ENCODE peak calls at places on chromosomes 12 and 14, in nine cellular contexts. D is mucosa of descending colon, E is RWPE1, L is left ventricle myocardium inferior, V is Peyer's patch, O is AG10803, S is cardiac muscle cell, K is astrocyte of the spinal cord, R is fibroblast of the aortic adventitia. F is an unnamed sample.

GRCh38 chr12:3246253-3246652 is 169.1 kb downstream of the TSPAN9 start:
- DNase-seq in K (no peak), S (no peak), V (no peak), E (no peak), R (no peak), O (no peak), L (no peak), D (no peak), F (no peak)

GRCh38 chr14:100890451-100890850 is 13.1 kb downstream of the RTL1 start:
- DNase-seq in R (no peak), O (no peak), L (peak; percentile 3), D (no peak), V (peak; percentile 24), K (no peak), S (no peak), E (no peak), F (no peak)

GRCh38 chr14:92703516-92703915 is 44.9 kb downstream of the LGMN start:
- DNase-seq in O (no peak), E (no peak), K (no peak), D (no peak), L (no peak), S (no peak), R (no peak), V (no peak), F (no peak)

GRCh38 chr12:46677749-46678148 is 148.0 kb downstream of the SLC38A4 start:
- DNase-seq in R (peak; percentile 70), S (peak; percentile 63), D (no peak), E (peak; percentile 52), L (no peak), K (peak; percentile 55), O (peak; percentile 29), V (no peak), F (no peak)

GRCh38 chr12:132075026-132075713 is 68.9 kb downstream of the DDX51 start:
- DNase-seq in V (no peak), O (no peak), K (no peak), R (no peak), E (no peak), D (no peak), L (no peak), S (no peak), F (no peak)

GRCh38 chr12:89574736-89575208 is 48.9 kb upstream of the POC1B start:
- DNase-seq in S (peak; percentile 87), K (peak; percentile 80), E (no peak), R (peak; percentile 57), O (peak; percentile 91), V (no peak), D (no peak), L (no peak), F (no peak)

GRCh38 chr14:95518045-95518751 is 1.7 kb upstream of the SYNE3 start:
- DNase-seq in D (no peak), O (peak; percentile 44), L (no peak), R (peak; percentile 90), K (peak; percentile 33), V (peak; percentile 47), S (peak; percentile 74), E (no peak), F (no peak)

GRCh38 chr14:32358781-32359180 is 29.7 kb downstream of the AKAP6 start:
- DNase-seq in R (no peak), D (no peak), K (no peak), O (no peak), E (no peak), S (no peak), L (no peak), V (no peak), F (no peak)

GRCh38 chr12:52181757-52182156 is 10.1 kb downstream of the KRT80 start:
- DNase-seq in D (no peak), K (peak; percentile 92), R (peak; percentile 58), S (peak; percentile 73), L (no peak), V (no peak), E (peak; percentile 67), O (peak; percentile 73), F (no peak)

GRCh38 chr12:17992002-17992656 is 97.9 kb downstream of the RERGL start:
- DNase-seq in L (no peak), V (no peak), E (peak; percentile 17), R (peak; percentile 57), D (no peak), O (peak; percentile 55), K (peak; percentile 54), S (peak; percentile 46), F (peak; percentile 61)

GRCh38 chr14:60508707-60509437 is at the start of gene SIX6:
- DNase-seq in S (peak; percentile 20), K (no peak), R (no peak), O (peak; percentile 6), V (no peak), E (peak; percentile 16), L (no peak), D (no peak), F (peak; percentile 68)

GRCh38 chr14:102187044-102187443 is 47.3 kb downstream of the WDR20 start:
- DNase-seq in E (peak; percentile 69), D (no peak), O (peak; percentile 84), R (peak; percentile 88), L (no peak), V (no peak), K (peak; percentile 89), S (peak; percentile 80), F (no peak)

GRCh38 chr14:32256606-32257005 is 53.5 kb upstream of the RNU6-8 start:
- DNase-seq in R (peak; percentile 44), D (no peak), S (no peak), E (no peak), L (no peak), V (no peak), O (peak; percentile 53), K (peak; percentile 24), F (no peak)

GRCh38 chr12:52394836-52395405 is 9.5 kb upstream of the KRT84 start:
- DNase-seq in D (no peak), V (no peak), O (no peak), R (no peak), S (no peak), L (no peak), K (no peak), E (no peak), F (no peak)

GRCh38 chr12:74922642-74923041 is 287.0 kb downstream of the KCNC2 start:
- DNase-seq in O (no peak), E (no peak), R (no peak), S (no peak), L (no peak), D (no peak), V (no peak), K (no peak), F (no peak)

GRCh38 chr12:108129017-108129812 is at the start of gene WSCD2:
- DNase-seq in O (peak; percentile 20), V (peak; percentile 52), S (peak; percentile 11), L (peak; percentile 24), R (no peak), E (peak; percentile 5), D (no peak), K (peak; percentile 1), F (peak; percentile 74)

GRCh38 chr12:117231750-117232149 is 41.5 kb upstream of the FBXO21 start:
- DNase-seq in L (no peak), O (no peak), D (no peak), S (no peak), R (no peak), V (no peak), K (no peak), E (no peak), F (no peak)

GRCh38 chr12:129325566-129325965 is 472.3 kb downstream of the GLT1D1 start:
- DNase-seq in S (no peak), D (no peak), V (no peak), E (no peak), K (no peak), R (no peak), L (no peak), O (no peak), F (no peak)

GRCh38 chr12:5513406-5513805 is 81.5 kb downstream of the NTF3 start:
- DNase-seq in K (no peak), S (no peak), O (no peak), R (no peak), L (no peak), D (no peak), V (no peak), E (no peak), F (no peak)
- TF ChIP-seq CTCF in K (no peak), S (no peak), O (no peak), R (no peak), L (no peak), D (no peak), V (no peak), E (no peak), F (no peak)

DNA sequence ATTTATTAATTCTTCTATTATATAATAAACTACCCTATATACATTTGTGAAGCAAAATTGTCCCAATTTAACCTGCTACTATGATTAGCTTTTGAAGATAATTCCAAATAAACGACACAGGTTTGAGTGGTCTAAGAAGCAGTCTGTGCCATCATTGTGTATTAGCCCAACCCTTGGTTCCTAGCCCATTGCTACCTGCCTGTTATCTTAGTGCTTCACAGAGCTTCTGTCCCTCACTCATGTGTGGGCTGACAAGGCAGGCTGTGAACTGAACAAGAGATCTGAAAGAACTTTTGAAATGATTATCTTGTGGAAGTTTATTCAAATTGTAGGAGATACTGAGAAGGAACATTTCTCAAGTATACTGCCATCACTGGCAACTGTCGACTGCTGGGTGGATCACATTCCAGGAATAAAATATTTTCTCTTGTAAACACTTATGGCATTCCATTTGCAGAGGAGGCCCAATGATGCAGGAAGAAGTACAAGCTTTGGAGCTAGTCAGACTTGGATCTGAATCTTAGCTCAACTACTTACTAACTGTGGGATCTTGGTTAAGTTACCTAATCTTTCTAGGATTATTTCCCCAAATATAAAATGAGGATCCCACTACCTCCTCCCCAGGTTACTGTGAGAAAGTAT is 7.8 kb upstream of the MTERF2 start:
- DNase-seq in O (peak; percentile 79), R (peak; percentile 76), V (no peak), K (no peak), D (no peak), E (no peak), S (peak; percentile 52), L (no peak), F (no peak)
- TF ChIP-seq CTCF in O (no peak), R (no peak), V (no peak), K (no peak), D (no peak), E (no peak), S (no peak), L (no peak), F (no peak)

GRCh38 chr12:100827901-100828520 is 33.4 kb downstream of the ANO4 start:
- DNase-seq in E (peak; percentile 41), K (peak; percentile 54), V (no peak), R (peak; percentile 67), L (no peak), S (peak; percentile 67), O (peak; percentile 50), D (no peak), F (peak; percentile 46)
- TF ChIP-seq CTCF in E (peak; percentile 61), K (peak; percentile 77), V (no peak), R (peak; percentile 87), L (peak; percentile 17), S (peak; percentile 81), O (peak; percentile 78), D (peak; percentile 27), F (peak; percentile 86)

GRCh38 chr12:113226696-113227095 is 5.4 kb downstream of the TPCN1 start:
- DNase-seq in K (no peak), D (no peak), R (no peak), S (no peak), O (no peak), V (no peak), L (no peak), E (no peak), F (no peak)
- TF ChIP-seq CTCF in K (no peak), D (no peak), R (no peak), S (no peak), O (no peak), V (no peak), L (no peak), E (no peak), F (no peak)

F was measured in endothelial cell.